ENCODE peak calls at places on chromosomes 2 and 18, in four cellular contexts. P is A673; B is adrenal gland; H is CD8-positive, alpha-beta T cell. S is an unnamed sample.

GRCh38 chr2:8086796-8087479 is 594.9 kb upstream of the ID2 start:
- DNase-seq in P (no peak), B (no peak), H (no peak), S (no peak)

GRCh38 chr18:75133721-75134645 is 75.0 kb downstream of the PTGR3 start:
- DNase-seq in P (no peak), B (no peak), H (no peak), S (no peak)

GRCh38 chr2:181285116-181285515 is 172.1 kb upstream of the ITGA4 start:
- DNase-seq in P (no peak), B (no peak), H (no peak), S (no peak)

GRCh38 chr18:23283933-23284430 is 148.7 kb downstream of the CABLES1 start:
- DNase-seq in P (no peak), B (peak; percentile 30), H (no peak), S (no peak)

GRCh38 chr18:8426401-8426800 is 182.8 kb upstream of the RAB12 start:
- DNase-seq in P (no peak), B (no peak), H (no peak), S (peak; percentile 7)

GRCh38 chr18:39149211-39149806 is 1583.7 kb upstream of the CELF4 start:
- DNase-seq in P (peak; percentile 3), B (no peak), H (no peak), S (peak; percentile 22)

GRCh38 chr2:201344663-201345366 is 12.3 kb downstream of the FLACC1 start:
- DNase-seq in P (peak; percentile 15), B (no peak), H (no peak), S (peak; percentile 64)

GRCh38 chr2:774436-774835 is 97.2 kb upstream of the TMEM18 start:
- DNase-seq in P (no peak), B (no peak), H (no peak), S (no peak)

GRCh38 chr2:146721486-146721885 is 1123.3 kb upstream of the ACVR2A start:
- DNase-seq in P (no peak), B (no peak), H (no peak), S (no peak)

GRCh38 chr2:62270728-62271127 is 74.8 kb downstream of the B3GNT2 start:
- DNase-seq in P (peak; percentile 44), B (peak; percentile 76), H (no peak), S (peak; percentile 32)

GRCh38 chr2:131143803-131144202 is 38.7 kb downstream of the PLEKHB2 start:
- DNase-seq in P (no peak), B (no peak), H (no peak), S (no peak)

GRCh38 chr2:77807531-77808215 is 285.5 kb upstream of the LRRTM4 start:
- DNase-seq in P (peak; percentile 52), B (no peak), H (no peak), S (no peak)

GRCh38 chr18:78542204-78542603 is 437.4 kb upstream of the SALL3 start:
- DNase-seq in P (no peak), B (peak; percentile 62), H (no peak), S (no peak)

GRCh38 chr2:39523308-39524044 is 86.4 kb upstream of the MAP4K3 start:
- DNase-seq in P (peak; percentile 65), B (no peak), H (no peak), S (no peak)

GRCh38 chr2:74835831-74836674 is 2.1 kb downstream of the HK2 start:
- DNase-seq in P (peak; percentile 70), B (no peak), H (no peak), S (peak; percentile 71)

GRCh38 chr2:238948765-238949641 is 101.1 kb downstream of the TWIST2 start:
- DNase-seq in P (no peak), B (no peak), H (no peak), S (no peak)

GRCh38 chr2:226578879-226579278 is 220.7 kb downstream of the IRS1 start:
- DNase-seq in P (no peak), B (no peak), H (no peak), S (no peak)

GRCh38 chr18:77115461-77115907 is 17.1 kb downstream of the MBP start:
- DNase-seq in P (no peak), B (peak; percentile 17), H (no peak), S (peak; percentile 49)

GRCh38 chr2:70518557-70518956 is 35.1 kb downstream of the TGFA start:
- DNase-seq in P (no peak), B (no peak), H (no peak), S (no peak)

GRCh38 chr2:60992985-60993392 is 24.5 kb upstream of the PEX13 start:
- DNase-seq in P (no peak), B (no peak), H (peak; percentile 9), S (no peak)

GRCh38 chr18:13500891-13501887 is 225.2 kb downstream of the FAM210A start:
- DNase-seq in P (peak; percentile 47), B (peak; percentile 74), H (no peak), S (no peak)

GRCh38 chr2:28750316-28751101 is 1.1 kb upstream of the PPP1CB start:
- DNase-seq in P (no peak), B (no peak), H (peak; percentile 7), S (peak; percentile 12)

GRCh38 chr2:216987176-216987809 is 127.4 kb upstream of the TNP1 start:
- DNase-seq in P (no peak), B (no peak), H (no peak), S (no peak)

GRCh38 chr18:20971886-20972267 is 139.7 kb downstream of the ROCK1 start:
- DNase-seq in P (peak; percentile 61), B (no peak), H (no peak), S (peak; percentile 24)

GRCh38 chr2:238669581-238670340 is 178.1 kb upstream of the TWIST2 start:
- DNase-seq in P (no peak), B (no peak), H (no peak), S (no peak)

GRCh38 chr18:68940754-68941153 is 142.9 kb downstream of the CCDC102B start:
- DNase-seq in P (no peak), B (no peak), H (no peak), S (no peak)
- H3K4me3 ChIP-seq in P (no peak overlapping the region), B (no peak overlapping the region), H (no peak overlapping the region), S (no peak overlapping the region)

GRCh38 chr2:221551864-221552263 is 20.2 kb downstream of the EPHA4 start:
- DNase-seq in P (no peak), B (no peak), H (no peak), S (no peak)

GRCh38 chr2:221554769-221555510 is 17.2 kb downstream of the EPHA4 start:
- DNase-seq in P (peak; percentile 59), B (no peak), H (no peak), S (no peak)

GRCh38 chr2:221549143-221549542 is 23.0 kb downstream of the EPHA4 start:
- DNase-seq in P (no peak), B (no peak), H (no peak), S (no peak)

GRCh38 chr2:221553333-221553732 is 18.8 kb downstream of the EPHA4 start:
- DNase-seq in P (peak; percentile 16), B (no peak), H (no peak), S (no peak)

GRCh38 chr2:221552282-221552681 is 19.8 kb downstream of the EPHA4 start:
- DNase-seq in P (no peak), B (no peak), H (no peak), S (no peak)
- H3K4me3 ChIP-seq in P (no peak overlapping the region), B (no peak overlapping the region), H (no peak overlapping the region), S (no peak overlapping the region)

GRCh38 chr2:219632758-219633101 is 5.3 kb downstream of the SLC4A3 start:
- DNase-seq in P (no peak), B (no peak), H (no peak), S (no peak)

GRCh38 chr2:219629976-219630695 is 2.7 kb downstream of the SLC4A3 start:
- DNase-seq in P (no peak), B (peak; percentile 61), H (no peak), S (no peak)

GRCh38 chr2:219631925-219632757 is 4.7 kb downstream of the SLC4A3 start:
- DNase-seq in P (no peak), B (no peak), H (no peak), S (no peak)

GRCh38 chr2:219630770-219631405 is 3.5 kb downstream of the SLC4A3 start:
- DNase-seq in P (peak; percentile 26), B (peak; percentile 83), H (no peak), S (no peak)

GRCh38 chr2:219631406-219631891 is 4.0 kb downstream of the SLC4A3 start:
- DNase-seq in P (no peak), B (peak; percentile 12), H (no peak), S (no peak)
- H3K4me3 ChIP-seq in P (no peak overlapping the region), B (no peak overlapping the region), H (no peak overlapping the region), S (no peak overlapping the region)

GRCh38 chr2:144477943-144478283 is 42.0 kb downstream of the ZEB2 start:
- DNase-seq in P (no peak), B (no peak), H (no peak), S (no peak)
- H3K4me3 ChIP-seq in P (no peak overlapping the region), B (no peak overlapping the region), H (no peak overlapping the region), S (no peak overlapping the region)

DNA sequence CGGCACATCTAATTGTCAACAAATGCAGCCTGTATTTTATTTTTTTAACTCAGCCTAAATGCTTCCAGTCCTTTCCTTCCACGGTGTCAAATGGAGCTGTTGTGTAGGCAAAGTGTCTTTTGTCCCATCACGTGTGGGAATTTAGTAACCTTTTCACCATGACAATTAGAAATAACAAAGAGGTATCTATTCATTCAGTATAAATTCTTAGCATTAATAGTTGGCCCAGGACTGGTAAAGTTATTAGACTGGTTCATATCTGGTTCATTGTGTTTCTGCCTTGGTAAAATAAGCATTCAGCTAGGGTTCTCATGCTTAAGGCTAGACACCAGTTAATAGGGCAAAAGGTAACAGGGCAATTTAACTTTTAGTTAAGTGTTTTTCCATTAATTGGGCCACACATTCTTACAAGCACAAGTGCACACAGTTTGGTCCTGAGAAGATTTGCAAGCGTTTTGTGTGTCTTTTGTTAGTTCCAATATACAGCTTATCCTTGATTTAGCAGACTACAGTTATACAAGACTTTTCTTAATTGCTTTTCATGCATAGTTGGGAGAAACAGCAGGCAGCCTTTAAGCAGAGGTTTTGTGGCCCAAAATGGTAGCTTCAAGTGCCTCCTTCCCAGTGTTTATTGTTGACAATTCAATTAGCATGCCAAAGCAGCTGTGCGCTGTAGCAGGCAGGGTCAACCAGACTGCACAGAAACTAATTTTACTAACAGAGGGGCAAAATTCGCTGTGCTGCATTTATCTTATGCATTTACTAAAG is 47.7 kb downstream of the FRZB start:
- DNase-seq in P (peak; percentile 79), B (no peak), H (no peak), S (no peak)
- H3K4me3 ChIP-seq in P (no peak overlapping the region), B (no peak overlapping the region), H (no peak overlapping the region), S (no peak overlapping the region)

DNA sequence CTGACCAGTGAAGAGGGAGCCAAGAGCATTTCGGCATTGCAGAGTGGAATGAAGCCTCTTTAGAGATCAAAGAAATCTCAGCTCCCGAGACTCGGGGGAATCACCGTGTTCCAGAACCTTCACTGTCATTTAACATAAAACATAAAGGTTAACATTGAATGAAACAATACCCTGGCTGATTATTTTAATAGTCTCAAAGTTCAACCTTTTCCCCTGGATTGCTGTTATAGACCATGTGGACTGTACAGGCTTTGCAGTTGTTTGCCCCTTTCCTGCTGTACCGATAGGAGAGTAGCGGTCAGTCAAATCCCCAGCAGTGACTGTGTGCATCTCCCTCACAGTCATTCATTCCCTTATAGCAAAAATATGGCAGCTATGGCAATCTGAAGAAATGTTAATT is 48.4 kb downstream of the POU3F3 start:
- DNase-seq in P (no peak), B (no peak), H (no peak), S (no peak)
- H3K4me3 ChIP-seq in P (no peak overlapping the region), B (no peak overlapping the region), H (no peak overlapping the region), S (no peak overlapping the region)

GRCh38 chr2:33133436-33133835 is 186.7 kb downstream of the LTBP1 start:
- DNase-seq in P (no peak), B (peak; percentile 33), H (no peak), S (no peak)
- H3K4me3 ChIP-seq in P (no peak overlapping the region), B (no peak overlapping the region), H (no peak overlapping the region), S (no peak overlapping the region)